ENCODE peak calls at places on chromosomes 3 and 15, in ten cellular contexts. V is astrocyte of the cerebellum; X is skeletal muscle cell; N is activated CD4-positive, alpha-beta T cell treated with anti-CD3 and anti-CD28 coated beads, Interleukin-2, amount 50 U/mL, for 24 hours; Q is A172; L is NCI-H2029; G is Jurkat, Clone E6-1; T is ACHN; U is kidney tubule cell; I is AG09309. J is an unnamed sample.
A peak's percentile ranks its signal among the peaks of the same experiment; 100 is the strongest.

GRCh38 chr3:5122030-5122740 is at the start of gene ARL8B:
- DNase-seq in L (peak; percentile 88), N (peak; percentile 88), T (peak; percentile 81), U (peak; percentile 89), X (peak; percentile 70), I (no peak), G (peak; percentile 83), V (peak; percentile 63), Q (peak; percentile 81), J (peak; percentile 94)

GRCh38 chr3:31777092-31777491 is 204.0 kb downstream of the OSBPL10 start:
- DNase-seq in G (no peak), U (peak; percentile 55), Q (peak; percentile 25), N (no peak), V (no peak), T (no peak), I (no peak), L (no peak), X (no peak), J (no peak)

GRCh38 chr15:67142142-67143092 is 77.0 kb downstream of the SMAD3 start:
- DNase-seq in L (no peak), V (no peak), I (no peak), G (no peak), T (peak; percentile 52), N (no peak), U (peak; percentile 67), X (peak; percentile 42), Q (peak; percentile 51), J (no peak)

GRCh38 chr15:65908876-65909275 is 39.6 kb downstream of the RAB11A start:
- DNase-seq in V (no peak), I (no peak), U (no peak), L (no peak), N (no peak), X (no peak), Q (no peak), G (no peak), T (no peak), J (no peak)

GRCh38 chr3:123100192-123100776 is 33.5 kb downstream of the PDIA5 start:
- DNase-seq in Q (no peak), U (no peak), I (no peak), N (no peak), T (no peak), G (no peak), X (no peak), V (no peak), L (no peak), J (no peak)

GRCh38 chr15:67039349-67040075 is 25.9 kb upstream of the SMAD3 start:
- DNase-seq in Q (no peak), I (no peak), L (no peak), T (no peak), N (no peak), X (no peak), U (peak; percentile 86), V (no peak), G (peak; percentile 87), J (no peak)

GRCh38 chr15:81473946-81474345 is 99.9 kb upstream of the TMC3 start:
- DNase-seq in N (no peak), T (no peak), Q (no peak), I (no peak), G (no peak), U (no peak), X (no peak), V (no peak), L (no peak), J (no peak)

GRCh38 chr3:73461582-73461981 is 163.2 kb downstream of the PDZRN3 start:
- DNase-seq in V (no peak), Q (no peak), I (no peak), T (no peak), G (no peak), X (peak; percentile 38), U (no peak), N (no peak), L (no peak), J (no peak)